ENCODE peak calls at places on chromosome X, in five cellular contexts. B is K562, U is H1, M is HepG2, W is GM12878. E is an unnamed sample.

GRCh38 chrX:103585421-103586313 is at the start of gene TCEAL4:
- DNase-seq in B (peak), U (peak), M (no peak), W (no peak), E (peak)

GRCh38 chrX:118520206-118520857 is 24.7 kb downstream of the DOCK11 start:
- DNase-seq in B (no peak), U (no peak), M (no peak), W (no peak), E (no peak)

GRCh38 chrX:78314561-78314960 is 12.8 kb downstream of the CYSLTR1 start:
- DNase-seq in B (no peak), U (no peak), M (no peak), W (no peak), E (no peak)

GRCh38 chrX:148270499-148270898 is 229.9 kb upstream of the AFF2 start:
- DNase-seq in B (no peak), U (no peak), M (no peak), W (no peak), E (no peak)

GRCh38 chrX:53313746-53314105 is 32.3 kb upstream of the IQSEC2 start:
- DNase-seq in B (no peak), U (no peak), M (no peak), W (no peak), E (no peak)

GRCh38 chrX:145405012-145405411 is 157.7 kb downstream of the SPANXN1 start:
- DNase-seq in B (peak), U (no peak), M (peak), W (no peak), E (peak)

GRCh38 chrX:124373348-124373747 is 27.0 kb downstream of the SH2D1A start:
- DNase-seq in B (peak), U (no peak), M (no peak), W (no peak), E (no peak)

GRCh38 chrX:16671005-16671404 is 21.0 kb downstream of the S100G start:
- DNase-seq in B (peak), U (no peak), M (peak), W (no peak), E (peak)

GRCh38 chrX:66030505-66031317 is 9.2 kb downstream of the VSIG4 start:
- DNase-seq in B (peak), U (peak), M (peak), W (no peak), E (no peak)

GRCh38 chrX:46957299-46957698 is 45.1 kb downstream of the JADE3 start:
- DNase-seq in B (peak), U (no peak), M (no peak), W (no peak), E (no peak)

GRCh38 chrX:111784667-111785066 is 91.3 kb upstream of the TRPC5OS start:
- DNase-seq in B (no peak), U (no peak), M (no peak), W (no peak), E (no peak)

GRCh38 chrX:38806875-38807601 is 5.8 kb downstream of the MID1IP1 start:
- DNase-seq in B (peak), U (no peak), M (peak), W (no peak), E (no peak)

GRCh38 chrX:97685753-97686152 is 802.0 kb downstream of the RPA4 start:
- DNase-seq in B (peak), U (no peak), M (peak), W (no peak), E (peak)

GRCh38 chrX:107827852-107828251 is 2.2 kb downstream of the MID2 start:
- DNase-seq in B (no peak), U (no peak), M (no peak), W (no peak), E (no peak)

GRCh38 chrX:141341341-141341740 is 99.0 kb upstream of the SPANXC start:
- DNase-seq in B (no peak), U (no peak), M (no peak), W (no peak), E (peak)

GRCh38 chrX:68714856-68715255 is 67.4 kb downstream of the STARD8 start:
- DNase-seq in B (no peak), U (no peak), M (no peak), W (no peak), E (no peak)

GRCh38 chrX:68708503-68709290 is 61.2 kb downstream of the STARD8 start:
- DNase-seq in B (no peak), U (no peak), M (no peak), W (no peak), E (no peak)

GRCh38 chrX:68711845-68712244 is 64.4 kb downstream of the STARD8 start:
- DNase-seq in B (no peak), U (no peak), M (no peak), W (no peak), E (no peak)

GRCh38 chrX:68705986-68706385 is 58.5 kb downstream of the STARD8 start:
- DNase-seq in B (no peak), U (no peak), M (no peak), W (no peak), E (no peak)

GRCh38 chrX:68710870-68711576 is 63.6 kb downstream of the STARD8 start:
- DNase-seq in B (peak), U (peak), M (peak), W (no peak), E (peak)
- TF ChIP-seq KDM1A in B (no peak), U (no peak), M (no peak), W (no peak), E (no peak)

DNA sequence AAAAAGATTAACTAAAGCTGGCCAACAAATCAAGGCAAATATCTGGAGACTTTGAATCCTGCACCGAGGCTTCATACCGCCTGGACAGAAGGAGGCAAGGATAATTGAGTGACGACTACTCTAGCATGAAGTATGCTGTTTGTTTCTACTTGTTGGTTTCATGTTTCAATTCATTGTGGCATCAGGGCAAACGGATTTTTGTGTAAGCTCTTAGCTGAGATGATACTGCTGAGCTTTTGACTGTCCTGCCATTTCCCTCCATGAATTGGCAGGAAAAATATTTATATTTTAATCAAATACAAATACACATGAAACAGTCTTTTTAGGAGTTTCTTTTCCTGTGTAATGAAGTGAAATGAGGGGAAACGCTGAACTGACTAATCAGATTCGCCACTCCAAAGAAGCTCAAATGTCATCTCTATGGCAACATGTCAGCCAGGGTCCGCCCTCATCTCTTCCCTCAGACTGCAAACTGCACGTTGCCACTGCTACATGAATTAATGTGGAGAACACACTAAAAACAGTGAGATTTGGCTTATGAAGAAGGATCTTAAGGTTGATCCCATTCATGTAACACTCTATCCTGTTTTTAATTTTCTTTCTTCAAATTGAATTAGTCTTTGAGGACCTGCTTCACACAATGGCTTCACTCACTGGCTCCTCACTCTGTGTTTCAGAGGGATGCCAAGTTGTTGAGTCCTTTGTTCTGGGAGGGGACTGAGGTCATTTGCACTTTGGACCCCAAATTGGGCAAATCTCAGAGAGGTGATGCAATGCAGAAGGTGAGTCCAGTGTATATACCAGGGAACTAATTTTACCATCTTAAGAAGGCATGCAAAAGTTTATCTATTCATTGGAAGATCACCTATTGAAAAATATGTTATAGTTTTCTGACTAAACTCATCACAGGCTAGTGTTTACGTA is 149.6 kb upstream of the MID1 start:
- DNase-seq in B (no peak), U (no peak), M (no peak), W (no peak), E (no peak)
- TF ChIP-seq KDM1A in B (no peak), U (no peak), M (no peak), W (no peak), E (no peak)

DNA sequence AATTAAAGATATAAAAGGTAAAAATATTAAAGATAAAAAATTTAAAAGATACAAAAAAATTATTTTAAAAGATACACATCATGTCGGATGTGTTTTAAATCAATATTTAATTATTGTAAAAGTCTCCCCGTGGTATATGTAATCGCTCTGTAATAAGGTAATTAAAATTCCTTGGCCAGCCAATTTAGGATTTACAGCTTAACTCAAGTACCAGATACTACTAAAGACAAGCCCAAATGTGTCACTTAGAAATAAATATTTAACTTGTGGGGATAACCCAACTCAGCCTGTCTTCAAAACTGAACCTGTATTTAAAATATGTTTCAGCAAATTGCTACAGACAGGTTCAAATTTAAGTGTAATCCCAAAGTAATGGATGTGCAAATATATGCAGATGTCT is 56.0 kb downstream of the GPR82 start:
- DNase-seq in B (no peak), U (no peak), M (no peak), W (no peak), E (no peak)
- TF ChIP-seq KDM1A in B (no peak), U (no peak), M (no peak), W (no peak), E (no peak)

DNA sequence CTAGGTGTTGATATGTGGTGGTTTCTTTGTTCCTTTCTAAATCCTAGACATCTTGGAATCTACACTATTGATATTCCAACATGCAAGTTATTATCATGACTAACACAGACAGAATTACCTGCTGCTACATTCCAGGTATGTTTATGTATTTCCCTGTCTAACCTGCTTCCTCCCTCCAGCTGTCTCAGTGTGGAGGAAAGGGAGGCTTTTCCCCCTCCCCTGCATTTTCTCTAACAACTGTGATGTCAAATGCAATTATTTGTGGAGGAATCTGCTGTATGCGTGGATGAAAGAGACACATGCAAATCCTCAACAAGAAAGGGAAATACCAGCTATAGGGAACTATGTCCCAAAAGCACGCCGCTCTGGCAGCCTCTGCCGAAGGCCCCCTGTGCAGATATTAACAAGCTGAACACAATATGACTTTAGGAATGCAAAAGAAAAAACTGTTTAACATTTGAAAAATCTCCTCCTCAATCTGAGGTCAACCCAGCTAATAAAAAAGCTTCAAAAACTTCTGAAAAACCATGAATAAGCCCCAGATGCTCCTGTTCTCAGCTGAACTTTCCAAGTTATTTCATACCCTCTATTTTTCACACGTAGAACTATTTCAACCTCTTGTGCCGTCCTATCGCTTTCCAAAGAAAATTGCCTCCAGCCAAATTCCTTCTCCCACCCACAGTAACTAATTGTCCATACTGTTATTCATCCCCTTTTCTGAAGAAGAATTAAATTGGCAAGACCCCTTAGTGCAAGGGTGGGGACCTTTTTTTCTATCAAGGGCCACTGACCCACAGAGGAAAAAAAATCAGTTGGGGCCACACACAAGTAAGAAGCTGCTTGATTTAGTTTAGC is 225.1 kb upstream of the GPC4 start:
- DNase-seq in B (no peak), U (no peak), M (no peak), W (no peak), E (no peak)
- TF ChIP-seq KDM1A in B (no peak), U (no peak), M (no peak), W (no peak), E (no peak)

GRCh38 chrX:23820235-23820782 is 37.3 kb downstream of the SAT1 start:
- DNase-seq in B (no peak), U (no peak), M (no peak), W (no peak), E (no peak)
- TF ChIP-seq KDM1A in B (no peak), U (no peak), M (no peak), W (no peak), E (no peak)

GRCh38 chrX:56130013-56130412 is 102.1 kb upstream of the KLF8 start:
- DNase-seq in B (no peak), U (no peak), M (no peak), W (no peak), E (no peak)

GRCh38 chrX:56130436-56130835 is 101.7 kb upstream of the KLF8 start:
- DNase-seq in B (no peak), U (no peak), M (no peak), W (no peak), E (peak)
- TF ChIP-seq KDM1A in B (no peak), U (no peak), M (no peak), W (no peak), E (no peak)

E was measured in A549.